ENCODE peak calls at places on chromosome 19, in four cellular contexts. One of them, this sample, is unnamed.

GRCh38 chr19:16385821-16386220 is 61.2 kb downstream of the KLF2 start:
- DNase-seq in AG04450: no peak
- DNase-seq in foreskin keratinocyte: no peak
- DNase-seq in fibroblast of mammary gland: no peak
- DNase-seq in this sample: no peak

GRCh38 chr19:7930765-7931164 is 4.8 kb upstream of the CTXN1 start:
- DNase-seq in AG04450: no peak
- DNase-seq in foreskin keratinocyte: no peak
- DNase-seq in fibroblast of mammary gland: no peak
- DNase-seq in this sample: no peak

GRCh38 chr19:11684987-11685675 is 53.6 kb downstream of the ZNF823 start:
- DNase-seq in foreskin keratinocyte: no peak
- DNase-seq in AG04450: no peak
- DNase-seq in fibroblast of mammary gland: no peak
- DNase-seq in this sample: no peak

GRCh38 chr19:55373318-55373992 is 3.2 kb upstream of the TMEM190 start:
- DNase-seq in AG04450: no peak
- DNase-seq in fibroblast of mammary gland: no peak
- DNase-seq in foreskin keratinocyte: no peak
- DNase-seq in this sample: no peak

GRCh38 chr19:35673121-35673804 is 6.9 kb downstream of the UPK1A start:
- DNase-seq in fibroblast of mammary gland: peak
- DNase-seq in foreskin keratinocyte: peak
- DNase-seq in AG04450: no peak
- DNase-seq in this sample: peak

GRCh38 chr19:38385804-38386257 is 2.0 kb downstream of the GGN start:
- DNase-seq in foreskin keratinocyte: no peak
- DNase-seq in fibroblast of mammary gland: no peak
- DNase-seq in AG04450: no peak
- DNase-seq in this sample: no peak

GRCh38 chr19:8577741-8578140 is 499 bp upstream of the MYO1F start:
- DNase-seq in fibroblast of mammary gland: no peak
- DNase-seq in AG04450: no peak
- DNase-seq in foreskin keratinocyte: no peak
- DNase-seq in this sample: no peak

GRCh38 chr19:17385878-17386611 is 8.0 kb downstream of the CCDC194 start:
- DNase-seq in AG04450: no peak
- DNase-seq in fibroblast of mammary gland: peak
- DNase-seq in foreskin keratinocyte: no peak
- DNase-seq in this sample: peak

GRCh38 chr19:30755581-30755980 is 383.4 kb downstream of the ZNF536 start:
- DNase-seq in foreskin keratinocyte: no peak
- DNase-seq in AG04450: no peak
- DNase-seq in fibroblast of mammary gland: no peak
- DNase-seq in this sample: no peak

GRCh38 chr19:246551-246950 is 44.7 kb downstream of the PLPP2 start:
- DNase-seq in AG04450: no peak
- DNase-seq in foreskin keratinocyte: no peak
- DNase-seq in fibroblast of mammary gland: no peak
- DNase-seq in this sample: no peak

GRCh38 chr19:4343056-4343844 is at the start of gene MPND:
- DNase-seq in foreskin keratinocyte: no peak
- DNase-seq in AG04450: peak
- DNase-seq in fibroblast of mammary gland: peak
- DNase-seq in this sample: peak
- TF ChIP-seq CTCF in foreskin keratinocyte: peak
- TF ChIP-seq CTCF in AG04450: peak
- TF ChIP-seq CTCF in fibroblast of mammary gland: peak
- TF ChIP-seq CTCF in this sample: peak

DNA sequence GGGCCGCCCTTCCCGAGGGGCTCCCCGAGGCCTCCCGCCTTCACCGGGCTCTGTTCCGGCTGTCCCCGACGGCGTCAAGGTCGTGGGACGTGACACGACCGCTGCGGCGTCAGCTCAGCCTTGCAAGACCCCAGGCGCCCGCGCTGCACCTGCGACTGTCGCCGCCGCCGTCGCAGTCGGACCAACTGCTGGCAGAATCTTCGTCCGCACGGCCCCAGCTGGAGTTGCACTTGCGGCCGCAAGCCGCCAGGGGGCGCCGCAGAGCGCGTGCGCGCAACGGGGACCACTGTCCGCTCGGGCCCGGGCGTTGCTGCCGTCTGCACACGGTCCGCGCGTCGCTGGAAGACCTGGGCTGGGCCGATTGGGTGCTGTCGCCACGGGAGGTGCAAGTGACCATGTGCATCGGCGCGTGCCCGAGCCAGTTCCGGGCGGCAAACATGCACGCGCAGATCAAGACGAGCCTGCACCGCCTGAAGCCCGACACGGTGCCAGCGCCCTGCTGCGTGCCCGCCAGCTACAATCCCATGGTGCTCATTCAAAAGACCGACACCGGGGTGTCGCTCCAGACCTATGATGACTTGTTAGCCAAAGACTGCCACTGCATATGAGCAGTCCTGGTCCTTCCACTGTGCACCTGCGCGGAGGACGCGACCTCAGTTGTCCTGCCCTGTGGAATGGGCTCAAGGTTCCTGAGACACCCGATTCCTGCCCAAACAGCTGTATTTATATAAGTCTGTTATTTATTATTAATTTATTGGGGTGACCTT is 2.6 kb downstream of the GDF15 start:
- DNase-seq in fibroblast of mammary gland: peak
- DNase-seq in foreskin keratinocyte: no peak
- DNase-seq in AG04450: no peak
- DNase-seq in this sample: no peak
- TF ChIP-seq CTCF in fibroblast of mammary gland: peak
- TF ChIP-seq CTCF in foreskin keratinocyte: peak
- TF ChIP-seq CTCF in AG04450: peak
- TF ChIP-seq CTCF in this sample: peak

DNA sequence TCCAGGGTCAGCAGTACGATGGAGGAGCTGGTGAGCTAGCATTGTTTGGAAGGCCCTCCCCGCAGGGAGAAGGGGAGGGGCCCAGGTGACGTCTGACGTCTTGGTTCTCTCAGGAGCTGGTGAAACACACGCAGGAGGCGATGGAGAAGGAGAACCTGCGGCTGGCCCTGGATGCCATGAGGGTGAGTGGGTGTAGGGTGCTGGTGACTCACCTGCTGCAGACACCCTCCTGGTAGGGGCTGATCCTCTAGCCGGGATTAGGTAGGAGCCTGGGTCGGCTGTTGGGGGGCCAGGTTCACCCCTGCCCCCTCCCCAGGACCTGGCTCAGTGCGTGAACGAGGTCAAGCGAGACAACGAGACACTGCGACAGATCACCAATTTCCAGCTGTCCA is 55.8 kb downstream of the VAV1 start:
- DNase-seq in fibroblast of mammary gland: no peak
- DNase-seq in AG04450: no peak
- DNase-seq in foreskin keratinocyte: peak
- DNase-seq in this sample: no peak
- TF ChIP-seq CTCF in fibroblast of mammary gland: no peak
- TF ChIP-seq CTCF in AG04450: no peak
- TF ChIP-seq CTCF in foreskin keratinocyte: no peak
- TF ChIP-seq CTCF in this sample: no peak

GRCh38 chr19:12825259-12826131 is 8.9 kb downstream of the RTBDN start:
- DNase-seq in foreskin keratinocyte: no peak
- DNase-seq in AG04450: no peak
- DNase-seq in fibroblast of mammary gland: no peak
- DNase-seq in this sample: no peak
- TF ChIP-seq CTCF in foreskin keratinocyte: peak
- TF ChIP-seq CTCF in AG04450: peak
- TF ChIP-seq CTCF in fibroblast of mammary gland: no peak
- TF ChIP-seq CTCF in this sample: peak

GRCh38 chr19:45994989-45995714 is at the start of gene CCDC61:
- DNase-seq in foreskin keratinocyte: peak
- DNase-seq in AG04450: peak
- DNase-seq in fibroblast of mammary gland: peak
- DNase-seq in this sample: peak
- TF ChIP-seq CTCF in foreskin keratinocyte: no peak
- TF ChIP-seq CTCF in AG04450: no peak
- TF ChIP-seq CTCF in fibroblast of mammary gland: no peak
- TF ChIP-seq CTCF in this sample: no peak

GRCh38 chr19:13429563-13429962 is 76.7 kb downstream of the CACNA1A start:
- DNase-seq in AG04450: no peak
- DNase-seq in foreskin keratinocyte: no peak
- DNase-seq in fibroblast of mammary gland: no peak
- DNase-seq in this sample: peak

GRCh38 chr19:13427273-13428051 is 78.8 kb downstream of the CACNA1A start:
- DNase-seq in AG04450: no peak
- DNase-seq in foreskin keratinocyte: no peak
- DNase-seq in fibroblast of mammary gland: no peak
- DNase-seq in this sample: no peak

GRCh38 chr19:13425151-13425550 is 81.1 kb downstream of the CACNA1A start:
- DNase-seq in AG04450: no peak
- DNase-seq in foreskin keratinocyte: no peak
- DNase-seq in fibroblast of mammary gland: no peak
- DNase-seq in this sample: no peak

GRCh38 chr19:13430790-13431582 is 75.3 kb downstream of the CACNA1A start:
- DNase-seq in fibroblast of mammary gland: peak
- DNase-seq in foreskin keratinocyte: no peak
- DNase-seq in AG04450: peak
- DNase-seq in this sample: peak

GRCh38 chr19:13428352-13428751 is 77.9 kb downstream of the CACNA1A start:
- DNase-seq in fibroblast of mammary gland: peak
- DNase-seq in foreskin keratinocyte: no peak
- DNase-seq in AG04450: peak
- DNase-seq in this sample: peak
- TF ChIP-seq CTCF in fibroblast of mammary gland: peak
- TF ChIP-seq CTCF in foreskin keratinocyte: peak
- TF ChIP-seq CTCF in AG04450: peak
- TF ChIP-seq CTCF in this sample: peak

GRCh38 chr19:23996549-23996948 is 81.9 kb downstream of the ZNF726 start:
- DNase-seq in foreskin keratinocyte: no peak
- DNase-seq in fibroblast of mammary gland: peak
- DNase-seq in AG04450: no peak
- DNase-seq in this sample: no peak
- TF ChIP-seq CTCF in foreskin keratinocyte: peak
- TF ChIP-seq CTCF in fibroblast of mammary gland: peak
- TF ChIP-seq CTCF in AG04450: peak
- TF ChIP-seq CTCF in this sample: peak

This sample was measured in IMR-90.